ENCODE peak calls at places on chromosomes 5 and 9, in ten cellular contexts. W, U, Z, X, T, H, A, V, I and C are unnamed samples.

GRCh38 chr9:115849679-115850412 is 303.7 kb upstream of the PAPPA start:
- DNase-seq in T (no peak), U (peak), H (peak), V (no peak), A (no peak), W (no peak), I (peak), X (no peak), Z (no peak), C (peak)

GRCh38 chr5:159987031-159987674 is 21.8 kb upstream of the TTC1 start:
- DNase-seq in X (peak), U (peak), H (peak), I (peak), T (peak), Z (peak), W (peak), A (peak), V (peak), C (peak)

GRCh38 chr5:44536650-44537260 is 147.5 kb upstream of the FGF10 start:
- DNase-seq in V (peak), I (peak), U (peak), X (no peak), A (no peak), Z (no peak), W (peak), T (peak), H (peak), C (peak)

GRCh38 chr5:16600397-16600796 is 16.4 kb downstream of the RETREG1 start:
- DNase-seq in T (no peak), W (peak), X (no peak), H (peak), U (peak), Z (no peak), A (peak), V (no peak), I (peak), C (peak)

GRCh38 chr9:93670208-93671029 is 94.0 kb downstream of the PHF2 start:
- DNase-seq in V (peak), U (peak), X (no peak), W (no peak), H (peak), A (peak), T (no peak), I (peak), Z (no peak), C (peak)

GRCh38 chr5:80246995-80247729 is 8.7 kb downstream of the SERINC5 start:
- DNase-seq in H (peak), T (no peak), W (no peak), V (peak), I (peak), A (peak), X (peak), Z (no peak), U (peak), C (peak)

GRCh38 chr5:72231989-72232703 is 87.9 kb downstream of the MRPS27 start:
- DNase-seq in V (no peak), X (peak), I (no peak), H (no peak), W (no peak), T (no peak), U (peak), A (no peak), Z (no peak), C (peak)

GRCh38 chr5:39073759-39074008 is 515 bp downstream of the RICTOR start:
- DNase-seq in V (no peak), I (no peak), T (no peak), Z (no peak), X (no peak), H (no peak), W (no peak), U (no peak), A (peak), C (no peak)

GRCh38 chr9:16046713-16047112 is 493.9 kb downstream of the CCDC171 start:
- DNase-seq in Z (no peak), W (no peak), X (no peak), U (no peak), T (no peak), V (no peak), I (no peak), A (no peak), H (no peak), C (no peak)

GRCh38 chr5:142838845-142839244 is 68.7 kb downstream of the ARHGAP26 start:
- DNase-seq in U (no peak), H (no peak), X (no peak), Z (no peak), A (no peak), W (no peak), I (no peak), V (no peak), T (no peak), C (no peak)

GRCh38 chr9:130305381-130305780 is 39.8 kb downstream of the HMCN2 start:
- DNase-seq in A (peak), T (no peak), I (no peak), W (no peak), H (no peak), U (no peak), Z (no peak), X (no peak), V (no peak), C (no peak)

GRCh38 chr9:71985070-71985956 is 73.9 kb downstream of the C9orf85 start:
- DNase-seq in H (no peak), I (no peak), A (no peak), T (no peak), W (no peak), V (peak), U (no peak), X (no peak), Z (no peak), C (peak)

GRCh38 chr9:73270967-73271722 is 119.5 kb downstream of the ANXA1 start:
- DNase-seq in H (peak), T (no peak), Z (no peak), X (peak), U (peak), V (no peak), W (no peak), I (no peak), A (no peak), C (peak)

GRCh38 chr5:53167836-53168235 is 58.3 kb upstream of the MOCS2 start:
- DNase-seq in V (no peak), W (no peak), H (peak), T (no peak), I (peak), U (peak), Z (no peak), X (peak), A (peak), C (peak)

GRCh38 chr5:139804800-139805397 is 9.3 kb downstream of the PSD2 start:
- DNase-seq in Z (no peak), H (no peak), W (no peak), V (no peak), A (no peak), X (no peak), U (no peak), T (no peak), I (no peak), C (no peak)

GRCh38 chr9:12859704-12860251 is 85.0 kb downstream of the LURAP1L start:
- DNase-seq in X (peak), W (no peak), H (peak), A (no peak), V (no peak), I (no peak), U (peak), T (no peak), Z (no peak), C (peak)

GRCh38 chr5:179345429-179346321 is at the start of gene ADAMTS2:
- DNase-seq in A (peak), I (peak), T (no peak), H (peak), V (no peak), W (peak), Z (no peak), U (no peak), X (no peak), C (peak)